ENCODE peak calls at places on chromosomes 7 and 10, in five cellular contexts. P, O, K, C and M are unnamed samples.

GRCh38 chr7:149776305-149776704 is 2.9 kb upstream of the ZNF467 start:
- DNase-seq in P (peak), O (no peak), K (no peak), C (no peak), M (peak)

GRCh38 chr7:74343281-74344127 is 54.3 kb downstream of the CLIP2 start:
- DNase-seq in P (no peak), O (no peak), K (no peak), C (no peak), M (no peak)

GRCh38 chr7:121244120-121244865 is 84.5 kb upstream of the WNT16 start:
- DNase-seq in P (no peak), O (no peak), K (no peak), C (no peak), M (no peak)

GRCh38 chr10:99850041-99850766 is 67.8 kb downstream of the ABCC2 start:
- DNase-seq in P (no peak), O (no peak), K (no peak), C (no peak), M (no peak)

GRCh38 chr10:103869336-103869735 is 14.0 kb upstream of the SH3PXD2A start:
- DNase-seq in P (no peak), O (no peak), K (no peak), C (no peak), M (no peak)

GRCh38 chr10:16699435-16699834 is 117.8 kb downstream of the RSU1 start:
- DNase-seq in P (no peak), O (no peak), K (no peak), C (no peak), M (no peak)

GRCh38 chr7:130649004-130649790 is 19.4 kb downstream of the COPG2 start:
- DNase-seq in P (no peak), O (no peak), K (no peak), C (no peak), M (no peak)

GRCh38 chr10:86681047-86681446 is 12.7 kb downstream of the LDB3 start:
- DNase-seq in P (no peak), O (no peak), K (no peak), C (peak), M (peak)

GRCh38 chr10:131888186-131888604 is 12.6 kb upstream of the PPP2R2D start:
- DNase-seq in P (no peak), O (no peak), K (no peak), C (no peak), M (no peak)

GRCh38 chr10:131886181-131886716 is 14.6 kb upstream of the PPP2R2D start:
- DNase-seq in P (no peak), O (no peak), K (no peak), C (no peak), M (no peak)

GRCh38 chr10:131882590-131883451 is 18.0 kb upstream of the PPP2R2D start:
- DNase-seq in P (no peak), O (no peak), K (no peak), C (no peak), M (no peak)

GRCh38 chr10:131882151-131882550 is 18.7 kb upstream of the PPP2R2D start:
- DNase-seq in P (no peak), O (no peak), K (no peak), C (no peak), M (no peak)

DNA sequence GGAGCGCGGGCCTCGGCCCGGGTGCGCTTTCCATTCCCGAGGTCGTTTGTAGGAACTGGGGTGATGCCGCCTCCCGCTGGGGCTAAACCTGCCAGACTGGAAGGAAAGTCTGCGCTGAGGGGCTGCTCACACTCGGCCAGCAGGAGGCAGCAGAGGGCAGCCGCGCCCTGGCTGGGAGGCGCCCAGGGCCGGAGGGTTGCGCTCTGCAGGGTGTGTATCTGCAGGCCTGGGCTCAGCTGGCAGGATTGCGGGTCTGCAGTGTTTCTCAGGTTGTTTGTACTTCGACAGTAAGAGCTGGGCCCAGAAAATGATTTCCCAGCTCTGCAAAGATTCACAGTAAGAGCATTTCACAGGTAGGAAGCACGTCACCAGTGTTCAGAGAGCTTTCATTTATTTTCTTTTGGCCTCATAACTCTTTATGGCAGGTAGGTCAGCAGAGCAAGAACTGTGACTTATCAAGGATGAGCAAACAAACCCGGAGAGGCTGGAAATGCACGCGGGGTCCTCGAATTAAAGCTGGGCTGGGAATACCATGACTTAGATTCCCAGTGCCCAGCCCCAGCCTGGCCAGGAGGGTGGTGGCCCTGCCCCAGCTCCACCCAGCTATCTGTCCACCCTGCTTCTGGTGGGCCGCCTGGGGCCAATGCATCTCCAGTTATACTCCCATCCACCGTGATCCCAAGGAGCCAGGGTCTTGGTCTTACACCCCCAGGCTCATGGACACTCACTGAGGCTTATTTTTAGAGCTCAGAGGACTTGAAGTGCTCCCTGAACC is 15.2 kb upstream of the PPP2R2D start:
- DNase-seq in P (peak), O (no peak), K (peak), C (peak), M (peak)
- H3K4me3 ChIP-seq in P (no peak), O (no peak), K (no peak), C (no peak), M (no peak)

DNA sequence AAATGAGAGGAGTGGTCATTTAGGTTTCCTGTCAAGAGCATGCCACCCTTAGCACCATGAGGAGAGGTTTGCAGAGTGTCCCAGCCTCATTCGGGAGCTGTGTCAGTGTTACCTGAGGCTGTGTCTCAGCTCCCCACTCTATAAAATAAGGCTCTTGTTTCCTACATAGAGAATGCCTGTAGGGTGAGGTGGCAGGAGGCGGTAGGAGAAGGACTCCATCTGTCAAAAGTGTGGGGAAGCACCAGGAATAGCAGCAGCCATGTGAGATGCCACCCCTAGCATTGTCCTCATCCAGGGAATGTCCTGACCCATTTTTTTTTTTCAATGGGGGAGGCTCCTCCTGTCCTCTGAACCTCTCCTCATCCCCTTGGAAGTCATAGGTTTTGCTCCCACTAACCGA is 451.2 kb downstream of the PLXNA4 start:
- DNase-seq in P (no peak), O (no peak), K (no peak), C (no peak), M (no peak)
- TF ChIP-seq CTCF in P (no peak), O (no peak), K (no peak), C (no peak), M (no peak)

GRCh38 chr10:5977471-5978370 is at the start of gene IL15RA:
- DNase-seq in P (peak), O (peak), K (no peak), C (peak), M (peak)
- TF ChIP-seq POLR2A in P (peak), O (no peak), K (no peak), C (no peak), M (no peak)

DNA sequence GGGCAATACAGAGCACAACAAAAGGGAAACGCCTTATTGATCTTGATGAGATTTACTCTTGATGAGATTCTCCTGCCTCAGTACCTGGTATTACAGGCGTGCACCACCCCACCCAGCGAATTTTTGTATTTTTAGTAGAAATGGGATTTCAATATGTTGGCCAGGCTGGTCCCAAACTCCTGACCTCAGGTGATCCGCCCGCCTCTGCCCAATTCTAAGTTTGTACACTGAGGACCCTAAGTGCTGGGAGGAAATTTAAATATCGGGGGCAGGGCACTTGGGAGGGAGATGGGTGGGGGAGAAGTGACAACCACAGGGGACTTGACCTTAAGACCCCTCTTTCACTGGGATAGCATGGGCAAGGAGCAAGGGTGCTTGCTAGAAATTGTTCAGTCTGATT is 14.1 kb downstream of the HNRNPF start:
- DNase-seq in P (no peak), O (no peak), K (no peak), C (no peak), M (no peak)
- H3K4me3 ChIP-seq in P (peak), O (no peak), K (peak), C (no peak), M (no peak)

GRCh38 chr10:87848998-87849397 is 14.3 kb downstream of the KLLN start:
- DNase-seq in P (no peak), O (no peak), K (no peak), C (no peak), M (no peak)

GRCh38 chr10:87845624-87846377 is 17.5 kb downstream of the KLLN start:
- DNase-seq in P (no peak), O (no peak), K (no peak), C (no peak), M (no peak)

GRCh38 chr10:87852092-87852491 is 11.2 kb downstream of the KLLN start:
- DNase-seq in P (no peak), O (no peak), K (no peak), C (no peak), M (no peak)

GRCh38 chr10:87847550-87847949 is 15.8 kb downstream of the KLLN start:
- DNase-seq in P (no peak), O (no peak), K (no peak), C (no peak), M (no peak)

GRCh38 chr10:87850742-87851205 is 12.6 kb downstream of the KLLN start:
- DNase-seq in P (peak), O (no peak), K (no peak), C (peak), M (peak)
- TF ChIP-seq CTCF in P (peak), O (peak), K (peak), C (peak), M (peak)

DNA sequence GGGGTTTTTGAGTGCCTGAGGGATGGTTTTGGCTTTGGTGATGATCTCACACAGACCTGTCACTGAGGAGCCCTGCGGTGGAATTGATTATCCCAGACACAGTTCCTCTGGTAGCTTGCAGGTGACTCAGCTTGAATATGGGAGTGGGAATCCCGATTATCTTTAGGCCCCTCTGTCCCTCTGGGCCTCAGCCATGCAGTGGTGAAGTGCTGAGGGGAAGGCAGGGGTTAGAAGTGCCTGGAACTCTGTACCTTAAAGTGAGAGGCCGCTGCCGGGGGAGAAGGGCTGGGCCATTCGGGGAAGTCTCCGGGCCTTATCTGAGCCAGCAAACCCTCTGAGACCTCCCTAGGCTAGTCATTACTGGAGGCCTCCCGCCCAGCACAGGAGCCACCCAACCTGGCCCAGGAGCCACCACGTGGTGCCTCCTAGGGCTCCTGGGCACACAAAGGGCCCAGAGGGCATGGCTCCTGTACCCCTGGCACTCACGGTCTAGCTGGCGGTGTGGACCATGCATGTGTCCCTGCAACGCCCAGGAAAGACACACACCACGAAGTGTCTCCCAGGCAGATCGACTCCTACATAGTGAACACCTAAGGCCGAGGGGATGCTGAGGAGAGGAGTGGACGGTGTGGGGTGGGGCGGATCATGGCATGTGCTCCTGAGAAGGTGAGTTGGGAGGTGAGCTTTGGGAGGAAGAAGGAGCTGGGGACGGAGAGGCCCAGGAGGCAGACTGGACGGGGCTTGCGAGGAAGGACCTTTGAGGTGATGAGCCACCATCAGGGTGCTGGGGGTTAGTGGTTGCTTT is 56.2 kb downstream of the HK1 start:
- DNase-seq in P (no peak), O (no peak), K (no peak), C (no peak), M (no peak)
- TF ChIP-seq POLR2A in P (no peak), O (no peak), K (no peak), C (no peak), M (no peak)

GRCh38 chr7:88759216-88759955 is at the start of gene ZNF804B:
- DNase-seq in P (no peak), O (no peak), K (peak), C (peak), M (peak)
- H3K4me3 ChIP-seq in P (peak), O (peak), K (peak), C (peak), M (peak)

DNA sequence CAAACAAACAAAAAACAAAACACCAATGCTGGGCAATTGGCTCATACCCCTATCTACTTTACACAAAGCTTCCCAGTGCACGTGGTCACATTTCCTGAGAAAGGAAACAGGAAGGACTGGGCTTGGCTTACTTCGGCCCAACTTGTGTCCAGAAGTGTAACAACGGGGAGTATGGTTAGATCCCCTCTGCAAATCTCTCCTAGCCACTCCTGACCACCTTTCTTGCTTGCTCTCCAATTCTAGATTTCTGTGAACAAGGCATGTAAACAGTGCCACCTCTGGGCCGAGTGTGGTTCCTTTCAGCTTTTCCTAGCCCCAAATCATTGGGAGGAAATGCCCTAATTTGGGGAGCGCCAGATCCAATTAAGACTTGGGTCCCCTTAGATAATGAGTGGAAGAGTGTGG is 21.0 kb upstream of the FRAT2 start:
- DNase-seq in P (peak), O (no peak), K (no peak), C (peak), M (peak)
- TF ChIP-seq CTCF in P (peak), O (peak), K (peak), C (peak), M (no peak)

DNA sequence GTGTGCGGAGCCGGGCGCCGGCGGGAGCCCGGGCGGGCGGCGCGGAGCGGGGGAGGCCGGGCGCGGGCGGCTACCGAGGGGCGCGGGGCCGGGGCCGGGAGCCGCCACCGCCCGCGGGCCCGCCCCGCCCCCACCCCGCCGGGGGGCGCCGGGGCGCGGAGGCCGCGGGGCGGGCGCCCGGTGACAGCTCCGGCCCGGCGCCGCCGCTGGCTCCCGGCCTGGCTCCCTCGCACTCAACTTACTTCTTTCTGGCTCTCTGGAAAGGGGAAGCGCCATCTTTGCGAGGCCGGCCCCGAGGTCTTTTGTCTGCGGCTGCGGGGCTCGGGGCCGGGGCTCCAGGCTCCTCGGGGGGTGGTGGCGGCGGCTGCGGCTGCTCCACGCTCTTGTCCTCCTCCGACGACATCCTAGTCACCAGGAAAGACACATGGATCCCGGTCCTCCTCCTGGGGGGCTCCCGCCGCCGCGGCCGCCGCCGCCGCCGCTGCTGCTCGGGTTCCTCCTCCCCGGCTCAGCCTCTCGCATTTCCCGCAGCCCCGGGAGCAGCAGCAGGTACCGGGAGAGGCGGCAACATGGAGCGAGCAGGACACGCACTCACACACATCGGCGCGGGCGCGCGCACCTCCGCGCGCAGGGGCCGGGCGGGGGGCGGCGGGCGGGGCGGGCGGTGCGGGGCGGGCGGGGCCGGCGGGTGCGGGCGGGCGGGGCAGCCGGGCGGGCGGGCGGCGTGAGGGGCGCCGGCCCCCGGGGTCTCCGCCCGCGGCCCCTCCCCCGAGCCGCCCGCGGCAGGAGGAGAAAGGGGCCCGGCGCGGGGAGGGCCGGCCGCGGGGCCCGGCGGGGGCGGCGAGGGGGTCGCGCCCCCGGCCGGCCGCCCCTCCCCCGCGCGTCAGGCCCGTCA is at the start of gene KMT2C:
- DNase-seq in P (peak), O (no peak), K (no peak), C (peak), M (peak)
- TF ChIP-seq POLR2A in P (peak), O (peak), K (no peak), C (no peak), M (peak)